ENCODE peak calls at places on chromosomes 7 and 10, in ten cellular contexts. One of them, this sample, is unnamed.

GRCh38 chr10:20975236-20975635 is 78.1 kb upstream of the NEBL start:
- DNase-seq in SK-N-DZ: no peak
- DNase-seq in stimulated activated CD4-positive, alpha-beta T cell treated with anti-CD3 and anti-CD28 coated beads, Interleukin-15, amount 100 ng/mL, for 1 hour: no peak
- DNase-seq in mesendoderm: no peak
- DNase-seq in head of caudate nucleus: no peak
- DNase-seq in CD14-positive monocyte: no peak
- DNase-seq in COR-L47: no peak
- DNase-seq in Panc1: no peak
- DNase-seq in Peyer's patch: no peak
- DNase-seq in IMR-90: no peak
- DNase-seq in this sample: no peak

GRCh38 chr10:86556933-86557649 is 35.5 kb upstream of the WAPL start:
- DNase-seq in CD14-positive monocyte: no peak
- DNase-seq in Panc1: no peak
- DNase-seq in IMR-90: no peak
- DNase-seq in COR-L47: peak; percentile 67
- DNase-seq in mesendoderm: no peak
- DNase-seq in head of caudate nucleus: no peak
- DNase-seq in SK-N-DZ: no peak
- DNase-seq in stimulated activated CD4-positive, alpha-beta T cell treated with anti-CD3 and anti-CD28 coated beads, Interleukin-15, amount 100 ng/mL, for 1 hour: no peak
- DNase-seq in Peyer's patch: no peak
- DNase-seq in this sample: no peak

GRCh38 chr10:14089556-14090297 is 241.0 kb downstream of the FRMD4A start:
- DNase-seq in COR-L47: no peak
- DNase-seq in IMR-90: no peak
- DNase-seq in stimulated activated CD4-positive, alpha-beta T cell treated with anti-CD3 and anti-CD28 coated beads, Interleukin-15, amount 100 ng/mL, for 1 hour: no peak
- DNase-seq in SK-N-DZ: no peak
- DNase-seq in Panc1: no peak
- DNase-seq in mesendoderm: no peak
- DNase-seq in head of caudate nucleus: no peak
- DNase-seq in CD14-positive monocyte: no peak
- DNase-seq in Peyer's patch: no peak
- DNase-seq in this sample: no peak

GRCh38 chr10:70549962-70550845 is 52.3 kb downstream of the PRF1 start:
- DNase-seq in Peyer's patch: peak; percentile 72
- DNase-seq in Panc1: peak; percentile 46
- DNase-seq in CD14-positive monocyte: no peak
- DNase-seq in stimulated activated CD4-positive, alpha-beta T cell treated with anti-CD3 and anti-CD28 coated beads, Interleukin-15, amount 100 ng/mL, for 1 hour: peak; percentile 55
- DNase-seq in mesendoderm: peak; percentile 73
- DNase-seq in IMR-90: peak; percentile 48
- DNase-seq in COR-L47: peak; percentile 27
- DNase-seq in SK-N-DZ: peak; percentile 66
- DNase-seq in head of caudate nucleus: peak; percentile 88
- DNase-seq in this sample: peak; percentile 77

GRCh38 chr7:6556196-6556595 is 4.9 kb upstream of the GRID2IP start:
- DNase-seq in SK-N-DZ: no peak
- DNase-seq in COR-L47: peak; percentile 35
- DNase-seq in Peyer's patch: no peak
- DNase-seq in IMR-90: no peak
- DNase-seq in mesendoderm: peak; percentile 68
- DNase-seq in head of caudate nucleus: no peak
- DNase-seq in stimulated activated CD4-positive, alpha-beta T cell treated with anti-CD3 and anti-CD28 coated beads, Interleukin-15, amount 100 ng/mL, for 1 hour: no peak
- DNase-seq in Panc1: no peak
- DNase-seq in CD14-positive monocyte: no peak
- DNase-seq in this sample: peak; percentile 27

GRCh38 chr7:42254217-42254616 is 17.2 kb upstream of the GLI3 start:
- DNase-seq in stimulated activated CD4-positive, alpha-beta T cell treated with anti-CD3 and anti-CD28 coated beads, Interleukin-15, amount 100 ng/mL, for 1 hour: no peak
- DNase-seq in SK-N-DZ: no peak
- DNase-seq in Panc1: no peak
- DNase-seq in IMR-90: peak; percentile 46
- DNase-seq in Peyer's patch: no peak
- DNase-seq in CD14-positive monocyte: no peak
- DNase-seq in head of caudate nucleus: no peak
- DNase-seq in COR-L47: no peak
- DNase-seq in mesendoderm: no peak
- DNase-seq in this sample: no peak

GRCh38 chr10:8369666-8370065 is 315.2 kb downstream of the GATA3 start:
- DNase-seq in Panc1: no peak
- DNase-seq in IMR-90: peak; percentile 12
- DNase-seq in SK-N-DZ: no peak
- DNase-seq in mesendoderm: no peak
- DNase-seq in COR-L47: no peak
- DNase-seq in stimulated activated CD4-positive, alpha-beta T cell treated with anti-CD3 and anti-CD28 coated beads, Interleukin-15, amount 100 ng/mL, for 1 hour: no peak
- DNase-seq in Peyer's patch: no peak
- DNase-seq in CD14-positive monocyte: no peak
- DNase-seq in head of caudate nucleus: no peak
- DNase-seq in this sample: no peak

GRCh38 chr7:158952776-158953175 is 96.4 kb downstream of the DYNC2I1 start:
- DNase-seq in stimulated activated CD4-positive, alpha-beta T cell treated with anti-CD3 and anti-CD28 coated beads, Interleukin-15, amount 100 ng/mL, for 1 hour: no peak
- DNase-seq in CD14-positive monocyte: no peak
- DNase-seq in mesendoderm: no peak
- DNase-seq in SK-N-DZ: no peak
- DNase-seq in COR-L47: no peak
- DNase-seq in IMR-90: no peak
- DNase-seq in Panc1: no peak
- DNase-seq in Peyer's patch: no peak
- DNase-seq in head of caudate nucleus: no peak
- DNase-seq in this sample: no peak

GRCh38 chr10:75941181-75941580 is 509.8 kb downstream of the LRMDA start:
- DNase-seq in CD14-positive monocyte: no peak
- DNase-seq in mesendoderm: no peak
- DNase-seq in Panc1: no peak
- DNase-seq in Peyer's patch: no peak
- DNase-seq in stimulated activated CD4-positive, alpha-beta T cell treated with anti-CD3 and anti-CD28 coated beads, Interleukin-15, amount 100 ng/mL, for 1 hour: no peak
- DNase-seq in head of caudate nucleus: no peak
- DNase-seq in COR-L47: no peak
- DNase-seq in IMR-90: no peak
- DNase-seq in SK-N-DZ: no peak
- DNase-seq in this sample: no peak

GRCh38 chr7:134553976-134554375 is 5.1 kb downstream of the AKR1B15 start:
- DNase-seq in Panc1: no peak
- DNase-seq in mesendoderm: peak; percentile 64
- DNase-seq in COR-L47: no peak
- DNase-seq in head of caudate nucleus: no peak
- DNase-seq in stimulated activated CD4-positive, alpha-beta T cell treated with anti-CD3 and anti-CD28 coated beads, Interleukin-15, amount 100 ng/mL, for 1 hour: no peak
- DNase-seq in SK-N-DZ: no peak
- DNase-seq in CD14-positive monocyte: no peak
- DNase-seq in IMR-90: peak; percentile 5
- DNase-seq in Peyer's patch: no peak
- DNase-seq in this sample: peak; percentile 34

GRCh38 chr10:92957223-92958010 is 103.2 kb upstream of the CYP26C1 start:
- DNase-seq in SK-N-DZ: no peak
- DNase-seq in head of caudate nucleus: no peak
- DNase-seq in COR-L47: no peak
- DNase-seq in CD14-positive monocyte: no peak
- DNase-seq in mesendoderm: no peak
- DNase-seq in Peyer's patch: no peak
- DNase-seq in Panc1: no peak
- DNase-seq in IMR-90: no peak
- DNase-seq in stimulated activated CD4-positive, alpha-beta T cell treated with anti-CD3 and anti-CD28 coated beads, Interleukin-15, amount 100 ng/mL, for 1 hour: no peak
- DNase-seq in this sample: no peak

GRCh38 chr10:120459185-120459584 is 2.2 kb downstream of the PLPP4 start:
- DNase-seq in stimulated activated CD4-positive, alpha-beta T cell treated with anti-CD3 and anti-CD28 coated beads, Interleukin-15, amount 100 ng/mL, for 1 hour: no peak
- DNase-seq in SK-N-DZ: no peak
- DNase-seq in Peyer's patch: no peak
- DNase-seq in CD14-positive monocyte: no peak
- DNase-seq in mesendoderm: peak; percentile 83
- DNase-seq in Panc1: no peak
- DNase-seq in head of caudate nucleus: peak; percentile 68
- DNase-seq in IMR-90: no peak
- DNase-seq in COR-L47: no peak
- DNase-seq in this sample: no peak

GRCh38 chr10:104925232-104925851 is 284.3 kb downstream of the SORCS3 start:
- DNase-seq in COR-L47: no peak
- DNase-seq in CD14-positive monocyte: no peak
- DNase-seq in Peyer's patch: no peak
- DNase-seq in mesendoderm: peak; percentile 54
- DNase-seq in head of caudate nucleus: peak; percentile 72
- DNase-seq in SK-N-DZ: peak; percentile 34
- DNase-seq in stimulated activated CD4-positive, alpha-beta T cell treated with anti-CD3 and anti-CD28 coated beads, Interleukin-15, amount 100 ng/mL, for 1 hour: no peak
- DNase-seq in Panc1: peak; percentile 43
- DNase-seq in IMR-90: no peak
- DNase-seq in this sample: peak; percentile 42

GRCh38 chr10:110852255-110852896 is 19.4 kb upstream of the PDCD4 start:
- DNase-seq in SK-N-DZ: no peak
- DNase-seq in CD14-positive monocyte: no peak
- DNase-seq in stimulated activated CD4-positive, alpha-beta T cell treated with anti-CD3 and anti-CD28 coated beads, Interleukin-15, amount 100 ng/mL, for 1 hour: no peak
- DNase-seq in Panc1: no peak
- DNase-seq in head of caudate nucleus: no peak
- DNase-seq in Peyer's patch: peak; percentile 78
- DNase-seq in mesendoderm: peak; percentile 72
- DNase-seq in COR-L47: no peak
- DNase-seq in IMR-90: peak; percentile 12
- DNase-seq in this sample: peak; percentile 71

GRCh38 chr7:133489906-133490305 is 237.0 kb downstream of the EXOC4 start:
- DNase-seq in Panc1: no peak
- DNase-seq in IMR-90: no peak
- DNase-seq in SK-N-DZ: no peak
- DNase-seq in stimulated activated CD4-positive, alpha-beta T cell treated with anti-CD3 and anti-CD28 coated beads, Interleukin-15, amount 100 ng/mL, for 1 hour: no peak
- DNase-seq in CD14-positive monocyte: no peak
- DNase-seq in Peyer's patch: no peak
- DNase-seq in head of caudate nucleus: no peak
- DNase-seq in mesendoderm: peak; percentile 30
- DNase-seq in COR-L47: no peak
- DNase-seq in this sample: no peak

GRCh38 chr10:5945561-5946418 is 31.6 kb downstream of the IL15RA start:
- DNase-seq in Peyer's patch: no peak
- DNase-seq in head of caudate nucleus: peak; percentile 34
- DNase-seq in mesendoderm: peak; percentile 66
- DNase-seq in SK-N-DZ: no peak
- DNase-seq in IMR-90: peak; percentile 97
- DNase-seq in CD14-positive monocyte: peak; percentile 56
- DNase-seq in COR-L47: no peak
- DNase-seq in Panc1: no peak
- DNase-seq in stimulated activated CD4-positive, alpha-beta T cell treated with anti-CD3 and anti-CD28 coated beads, Interleukin-15, amount 100 ng/mL, for 1 hour: no peak
- DNase-seq in this sample: peak; percentile 35

GRCh38 chr10:62076872-62077271 is 175.4 kb downstream of the ARID5B start:
- DNase-seq in mesendoderm: peak; percentile 25
- DNase-seq in Peyer's patch: no peak
- DNase-seq in CD14-positive monocyte: no peak
- DNase-seq in SK-N-DZ: no peak
- DNase-seq in Panc1: peak; percentile 81
- DNase-seq in IMR-90: peak; percentile 91
- DNase-seq in head of caudate nucleus: no peak
- DNase-seq in COR-L47: no peak
- DNase-seq in stimulated activated CD4-positive, alpha-beta T cell treated with anti-CD3 and anti-CD28 coated beads, Interleukin-15, amount 100 ng/mL, for 1 hour: no peak
- DNase-seq in this sample: no peak

GRCh38 chr10:43448742-43449141 is 11.8 kb downstream of the ZNF487 start:
- DNase-seq in SK-N-DZ: no peak
- DNase-seq in Panc1: no peak
- DNase-seq in Peyer's patch: no peak
- DNase-seq in mesendoderm: no peak
- DNase-seq in CD14-positive monocyte: no peak
- DNase-seq in COR-L47: no peak
- DNase-seq in IMR-90: no peak
- DNase-seq in head of caudate nucleus: no peak
- DNase-seq in stimulated activated CD4-positive, alpha-beta T cell treated with anti-CD3 and anti-CD28 coated beads, Interleukin-15, amount 100 ng/mL, for 1 hour: no peak
- DNase-seq in this sample: no peak

GRCh38 chr10:14543048-14543903 is 212.6 kb upstream of the FRMD4A start:
- DNase-seq in IMR-90: no peak
- DNase-seq in stimulated activated CD4-positive, alpha-beta T cell treated with anti-CD3 and anti-CD28 coated beads, Interleukin-15, amount 100 ng/mL, for 1 hour: no peak
- DNase-seq in CD14-positive monocyte: no peak
- DNase-seq in head of caudate nucleus: peak; percentile 54
- DNase-seq in COR-L47: no peak
- DNase-seq in mesendoderm: peak; percentile 21
- DNase-seq in SK-N-DZ: no peak
- DNase-seq in Panc1: no peak
- DNase-seq in Peyer's patch: no peak
- DNase-seq in this sample: no peak

GRCh38 chr10:96672491-96673175 is 47.7 kb downstream of the PIK3AP1 start:
- DNase-seq in Panc1: no peak
- DNase-seq in Peyer's patch: no peak
- DNase-seq in COR-L47: no peak
- DNase-seq in stimulated activated CD4-positive, alpha-beta T cell treated with anti-CD3 and anti-CD28 coated beads, Interleukin-15, amount 100 ng/mL, for 1 hour: no peak
- DNase-seq in IMR-90: no peak
- DNase-seq in CD14-positive monocyte: no peak
- DNase-seq in mesendoderm: peak; percentile 11
- DNase-seq in head of caudate nucleus: no peak
- DNase-seq in SK-N-DZ: no peak
- DNase-seq in this sample: no peak

GRCh38 chr10:94292448-94293118 is 70.2 kb downstream of the NOC3L start:
- DNase-seq in head of caudate nucleus: no peak
- DNase-seq in mesendoderm: no peak
- DNase-seq in Peyer's patch: no peak
- DNase-seq in stimulated activated CD4-positive, alpha-beta T cell treated with anti-CD3 and anti-CD28 coated beads, Interleukin-15, amount 100 ng/mL, for 1 hour: no peak
- DNase-seq in COR-L47: no peak
- DNase-seq in IMR-90: peak; percentile 73
- DNase-seq in SK-N-DZ: no peak
- DNase-seq in CD14-positive monocyte: no peak
- DNase-seq in Panc1: no peak
- DNase-seq in this sample: peak; percentile 54

GRCh38 chr7:73557397-73558257 is at the start of gene BCL7B:
- DNase-seq in CD14-positive monocyte: peak; percentile 61
- DNase-seq in SK-N-DZ: peak; percentile 63
- DNase-seq in head of caudate nucleus: peak; percentile 84
- DNase-seq in stimulated activated CD4-positive, alpha-beta T cell treated with anti-CD3 and anti-CD28 coated beads, Interleukin-15, amount 100 ng/mL, for 1 hour: peak; percentile 68
- DNase-seq in IMR-90: peak; percentile 47
- DNase-seq in Peyer's patch: peak; percentile 90
- DNase-seq in COR-L47: peak; percentile 61
- DNase-seq in mesendoderm: peak; percentile 79
- DNase-seq in Panc1: peak; percentile 54
- DNase-seq in this sample: peak; percentile 78

GRCh38 chr7:24728503-24729364 is 28.5 kb downstream of the GSDME start:
- DNase-seq in mesendoderm: no peak
- DNase-seq in stimulated activated CD4-positive, alpha-beta T cell treated with anti-CD3 and anti-CD28 coated beads, Interleukin-15, amount 100 ng/mL, for 1 hour: no peak
- DNase-seq in Panc1: no peak
- DNase-seq in IMR-90: peak; percentile 24
- DNase-seq in SK-N-DZ: no peak
- DNase-seq in Peyer's patch: no peak
- DNase-seq in head of caudate nucleus: peak; percentile 73
- DNase-seq in CD14-positive monocyte: no peak
- DNase-seq in COR-L47: no peak
- DNase-seq in this sample: no peak

GRCh38 chr10:14481752-14482151 is 151.0 kb upstream of the FRMD4A start:
- DNase-seq in COR-L47: no peak
- DNase-seq in stimulated activated CD4-positive, alpha-beta T cell treated with anti-CD3 and anti-CD28 coated beads, Interleukin-15, amount 100 ng/mL, for 1 hour: no peak
- DNase-seq in IMR-90: peak; percentile 40
- DNase-seq in CD14-positive monocyte: no peak
- DNase-seq in SK-N-DZ: no peak
- DNase-seq in Panc1: no peak
- DNase-seq in mesendoderm: no peak
- DNase-seq in head of caudate nucleus: peak; percentile 68
- DNase-seq in Peyer's patch: no peak
- DNase-seq in this sample: no peak

GRCh38 chr7:36670585-36671431 is 53.5 kb downstream of the AOAH start:
- DNase-seq in mesendoderm: peak; percentile 80
- DNase-seq in Peyer's patch: no peak
- DNase-seq in COR-L47: peak; percentile 47
- DNase-seq in IMR-90: peak; percentile 62
- DNase-seq in head of caudate nucleus: peak; percentile 85
- DNase-seq in stimulated activated CD4-positive, alpha-beta T cell treated with anti-CD3 and anti-CD28 coated beads, Interleukin-15, amount 100 ng/mL, for 1 hour: peak; percentile 33
- DNase-seq in SK-N-DZ: peak; percentile 77
- DNase-seq in CD14-positive monocyte: no peak
- DNase-seq in Panc1: peak; percentile 41
- DNase-seq in this sample: peak; percentile 64

GRCh38 chr10:131855763-131856401 is 44.9 kb upstream of the PPP2R2D start:
- DNase-seq in COR-L47: no peak
- DNase-seq in head of caudate nucleus: no peak
- DNase-seq in SK-N-DZ: no peak
- DNase-seq in Panc1: no peak
- DNase-seq in CD14-positive monocyte: no peak
- DNase-seq in mesendoderm: no peak
- DNase-seq in Peyer's patch: peak; percentile 34
- DNase-seq in stimulated activated CD4-positive, alpha-beta T cell treated with anti-CD3 and anti-CD28 coated beads, Interleukin-15, amount 100 ng/mL, for 1 hour: no peak
- DNase-seq in IMR-90: no peak
- DNase-seq in this sample: no peak

GRCh38 chr10:46530249-46531186 is 25.9 kb downstream of the GPRIN2 start:
- DNase-seq in Peyer's patch: peak; percentile 33
- DNase-seq in Panc1: no peak
- DNase-seq in head of caudate nucleus: no peak
- DNase-seq in IMR-90: peak; percentile 87
- DNase-seq in stimulated activated CD4-positive, alpha-beta T cell treated with anti-CD3 and anti-CD28 coated beads, Interleukin-15, amount 100 ng/mL, for 1 hour: no peak
- DNase-seq in SK-N-DZ: no peak
- DNase-seq in CD14-positive monocyte: peak; percentile 39
- DNase-seq in mesendoderm: peak; percentile 74
- DNase-seq in COR-L47: no peak
- DNase-seq in this sample: peak; percentile 24

GRCh38 chr7:44416941-44417340 is 73.5 kb downstream of the NUDCD3 start:
- DNase-seq in CD14-positive monocyte: no peak
- DNase-seq in Peyer's patch: no peak
- DNase-seq in head of caudate nucleus: no peak
- DNase-seq in IMR-90: no peak
- DNase-seq in COR-L47: no peak
- DNase-seq in Panc1: no peak
- DNase-seq in SK-N-DZ: no peak
- DNase-seq in stimulated activated CD4-positive, alpha-beta T cell treated with anti-CD3 and anti-CD28 coated beads, Interleukin-15, amount 100 ng/mL, for 1 hour: no peak
- DNase-seq in mesendoderm: no peak
- DNase-seq in this sample: no peak